ENCODE peak calls at places on chromosomes 13 and 19, in nine cellular contexts. N, R, M, X, K, L, D, Y and I are unnamed samples.

GRCh38 chr13:48741377-48741776 is 87.6 kb downstream of the CYSLTR2 start:
- DNase-seq in N (no peak), R (peak; percentile 30), M (no peak), X (no peak), K (no peak), L (no peak), D (peak; percentile 74), Y (peak; percentile 57), I (no peak)

GRCh38 chr19:36849701-36850645 is 703 bp upstream of the ZNF345 start:
- DNase-seq in N (peak; percentile 94), R (peak; percentile 91), M (peak; percentile 75), X (peak; percentile 67), K (peak; percentile 96), L (peak; percentile 76), D (peak; percentile 95), Y (peak; percentile 89), I (peak; percentile 95)

GRCh38 chr13:42152495-42152894 is 104.0 kb downstream of the DGKH start:
- DNase-seq in N (no peak), R (no peak), M (no peak), X (no peak), K (no peak), L (no peak), D (no peak), Y (no peak), I (no peak)

GRCh38 chr13:89520468-89520867 is 1827.0 kb upstream of the MIR17HG start:
- DNase-seq in N (no peak), R (no peak), M (no peak), X (no peak), K (no peak), L (no peak), D (no peak), Y (no peak), I (peak; percentile 64)

GRCh38 chr19:52453324-52454094 is at the start of gene ZNF578:
- DNase-seq in N (peak; percentile 89), R (peak; percentile 86), M (peak; percentile 32), X (peak; percentile 53), K (peak; percentile 94), L (no peak), D (peak; percentile 92), Y (peak; percentile 84), I (peak; percentile 85)

GRCh38 chr13:31742102-31742695 is 2.9 kb downstream of the RXFP2 start:
- DNase-seq in N (peak; percentile 64), R (peak; percentile 73), M (peak; percentile 44), X (peak; percentile 42), K (peak; percentile 82), L (peak; percentile 75), D (peak; percentile 56), Y (peak; percentile 69), I (peak; percentile 65)

GRCh38 chr19:36489920-36490415 is 607 bp upstream of the ZNF566 start:
- DNase-seq in N (no peak), R (peak; percentile 90), M (peak; percentile 37), X (peak; percentile 84), K (peak; percentile 92), L (peak; percentile 70), D (peak; percentile 95), Y (peak; percentile 95), I (peak; percentile 91)

GRCh38 chr19:8391274-8392016 is 1.3 kb downstream of the RAB11B start:
- DNase-seq in N (no peak), R (no peak), M (no peak), X (no peak), K (no peak), L (no peak), D (no peak), Y (no peak), I (no peak)

GRCh38 chr13:28147489-28147888 is 9.1 kb downstream of the PAN3 start:
- DNase-seq in N (no peak), R (peak; percentile 2), M (no peak), X (no peak), K (no peak), L (no peak), D (peak; percentile 55), Y (peak; percentile 30), I (peak; percentile 61)

GRCh38 chr13:48448963-48449614 is 36.2 kb upstream of the LPAR6 start:
- DNase-seq in N (no peak), R (peak; percentile 76), M (no peak), X (peak; percentile 11), K (no peak), L (no peak), D (peak; percentile 84), Y (peak; percentile 80), I (peak; percentile 73)

GRCh38 chr19:53461866-53462265 is 5.7 kb upstream of the ZNF813 start:
- DNase-seq in N (no peak), R (no peak), M (no peak), X (no peak), K (no peak), L (no peak), D (peak; percentile 1), Y (peak; percentile 3), I (peak; percentile 20)

GRCh38 chr13:97491452-97491851 is 57.5 kb downstream of the RAP2A start:
- DNase-seq in N (no peak), R (no peak), M (no peak), X (no peak), K (no peak), L (no peak), D (no peak), Y (no peak), I (no peak)

GRCh38 chr19:18541992-18542935 is 1.1 kb downstream of the FKBP8 start:
- DNase-seq in N (no peak), R (no peak), M (no peak), X (no peak), K (no peak), L (no peak), D (no peak), Y (no peak), I (no peak)

GRCh38 chr19:18603255-18603957 is 3.2 kb downstream of the CRLF1 start:
- DNase-seq in N (no peak), R (no peak), M (no peak), X (no peak), K (no peak), L (no peak), D (peak; percentile 31), Y (no peak), I (no peak)

GRCh38 chr13:84430015-84430414 is 547.7 kb upstream of the SLITRK1 start:
- DNase-seq in N (no peak), R (peak; percentile 43), M (no peak), X (no peak), K (no peak), L (no peak), D (peak; percentile 72), Y (peak; percentile 40), I (no peak)

GRCh38 chr19:14349426-14349825 is 31.8 kb upstream of the ADGRE5 start:
- DNase-seq in N (no peak), R (no peak), M (no peak), X (no peak), K (no peak), L (no peak), D (no peak), Y (no peak), I (no peak)

GRCh38 chr13:30581582-30581981 is 36.1 kb upstream of the USPL1 start:
- DNase-seq in N (no peak), R (no peak), M (no peak), X (no peak), K (no peak), L (no peak), D (peak; percentile 46), Y (peak; percentile 36), I (peak; percentile 60)

GRCh38 chr13:85333511-85333910 is 465.7 kb downstream of the SLITRK6 start:
- DNase-seq in N (no peak), R (no peak), M (no peak), X (no peak), K (no peak), L (no peak), D (no peak), Y (no peak), I (no peak)

GRCh38 chr19:14459703-14460102 is 15.5 kb downstream of the PTGER1 start:
- DNase-seq in N (no peak), R (no peak), M (no peak), X (no peak), K (no peak), L (no peak), D (no peak), Y (no peak), I (no peak)

GRCh38 chr13:110907951-110908898 is 6.6 kb downstream of the ANKRD10 start:
- DNase-seq in N (no peak), R (no peak), M (no peak), X (no peak), K (peak; percentile 67), L (no peak), D (peak; percentile 51), Y (peak; percentile 72), I (peak; percentile 97)

GRCh38 chr13:62512194-62513141 is 1096.8 kb upstream of the PCDH20 start:
- DNase-seq in N (no peak), R (no peak), M (no peak), X (peak; percentile 1), K (peak; percentile 61), L (peak; percentile 12), D (peak; percentile 23), Y (peak; percentile 32), I (peak; percentile 53)

GRCh38 chr19:45164577-45165335 is 4.0 kb upstream of the NKPD1 start:
- DNase-seq in N (peak; percentile 36), R (peak; percentile 60), M (no peak), X (no peak), K (peak; percentile 55), L (no peak), D (peak; percentile 87), Y (peak; percentile 46), I (peak; percentile 85)